ENCODE peak calls at places on chromosome 12, in ten cellular contexts. L is GM23248, U is ovary, M is PC-9, N is transverse colon, R is small intestine, C is stomach, E is DND-41, S is suprapubic skin, V is Peyer's patch. A is an unnamed sample.

GRCh38 chr12:101209319-101210302 is at the start of gene SLC5A8:
- DNase-seq in N (peak; percentile 9), U (peak; percentile 31), E (no peak), L (peak; percentile 8), V (no peak), C (no peak), M (no peak), S (no peak), R (no peak), A (no peak)

GRCh38 chr12:116443706-116444589 is 115.2 kb upstream of the MAP1LC3B2 start:
- DNase-seq in V (no peak), N (no peak), C (no peak), L (no peak), U (no peak), E (peak; percentile 86), M (no peak), S (no peak), R (no peak), A (no peak)

GRCh38 chr12:98235301-98235700 is 280.1 kb upstream of the TMPO start:
- DNase-seq in C (no peak), V (no peak), S (no peak), N (no peak), L (no peak), M (no peak), R (no peak), U (no peak), E (no peak), A (no peak)

GRCh38 chr12:104877107-104877705 is 80.9 kb downstream of the SLC41A2 start:
- DNase-seq in M (peak; percentile 42), L (peak; percentile 73), R (no peak), U (peak; percentile 49), C (peak; percentile 26), S (no peak), N (peak; percentile 15), V (peak; percentile 61), E (peak; percentile 60), A (no peak)

GRCh38 chr12:101969-102878 is 35.7 kb downstream of the IQSEC3 start:
- DNase-seq in M (no peak), L (peak; percentile 10), E (no peak), S (no peak), R (no peak), N (no peak), U (no peak), C (no peak), V (no peak), A (no peak)

GRCh38 chr12:122856999-122857671 is 21.9 kb downstream of the HIP1R start:
- DNase-seq in M (no peak), C (no peak), V (no peak), L (peak; percentile 45), S (no peak), R (no peak), E (no peak), U (no peak), N (no peak), A (no peak)

GRCh38 chr12:11174022-11174421 is 3.0 kb downstream of the SMIM10L1 start:
- DNase-seq in U (no peak), R (no peak), C (no peak), E (no peak), M (no peak), V (no peak), S (no peak), L (peak; percentile 4), N (no peak), A (no peak)

GRCh38 chr12:64400041-64400440 is 4.2 kb upstream of the XPOT start:
- DNase-seq in N (no peak), U (no peak), C (no peak), S (no peak), E (no peak), V (no peak), R (no peak), M (no peak), L (peak; percentile 45), A (peak; percentile 39)

GRCh38 chr12:29582677-29583076 is 85.2 kb upstream of the OVCH1 start:
- DNase-seq in S (no peak), M (no peak), N (no peak), R (peak; percentile 16), E (no peak), U (no peak), L (peak; percentile 3), V (no peak), C (peak; percentile 49), A (no peak)

GRCh38 chr12:10641735-10642500 is 28.5 kb upstream of the MAGOHB start:
- DNase-seq in N (peak; percentile 49), S (no peak), U (no peak), E (no peak), C (no peak), V (peak; percentile 70), R (peak; percentile 66), L (peak; percentile 76), M (peak; percentile 18), A (no peak)

GRCh38 chr12:29769162-29769820 is 14.5 kb downstream of the TMTC1 start:
- DNase-seq in V (no peak), C (no peak), U (no peak), L (peak; percentile 84), R (no peak), S (no peak), N (no peak), E (no peak), M (no peak), A (no peak)

GRCh38 chr12:40238221-40238902 is 13.6 kb downstream of the LRRK2 start:
- DNase-seq in U (no peak), L (peak; percentile 18), R (no peak), M (no peak), E (no peak), V (no peak), N (no peak), C (no peak), S (no peak), A (no peak)

GRCh38 chr12:92943482-92944250 is 14.6 kb upstream of the EEA1 start:
- DNase-seq in E (no peak), M (no peak), L (peak; percentile 60), C (no peak), N (no peak), V (no peak), U (no peak), R (no peak), S (no peak), A (no peak)

GRCh38 chr12:10247659-10248058 is 35.0 kb downstream of the GABARAPL1 start:
- DNase-seq in U (no peak), L (no peak), E (no peak), M (no peak), V (no peak), C (no peak), R (no peak), N (no peak), S (no peak), A (no peak)

GRCh38 chr12:55997535-55997859 is 421 bp downstream of the SUOX start:
- DNase-seq in N (no peak), R (peak; percentile 47), M (peak; percentile 29), S (no peak), V (no peak), C (no peak), L (no peak), E (no peak), U (no peak), A (no peak)
- H3K4me3 ChIP-seq in N (peak overlapping the region; percentile 67), R (peak overlapping the region; percentile 37), M (peak overlapping the region; percentile 70), S (peak overlapping the region; percentile 59), V (peak overlapping the region; percentile 75), C (peak overlapping the region; percentile 63), L (peak overlapping the region; percentile 93), E (no peak overlapping the region), U (peak overlapping the region; percentile 52), A (no peak overlapping the region)

DNA sequence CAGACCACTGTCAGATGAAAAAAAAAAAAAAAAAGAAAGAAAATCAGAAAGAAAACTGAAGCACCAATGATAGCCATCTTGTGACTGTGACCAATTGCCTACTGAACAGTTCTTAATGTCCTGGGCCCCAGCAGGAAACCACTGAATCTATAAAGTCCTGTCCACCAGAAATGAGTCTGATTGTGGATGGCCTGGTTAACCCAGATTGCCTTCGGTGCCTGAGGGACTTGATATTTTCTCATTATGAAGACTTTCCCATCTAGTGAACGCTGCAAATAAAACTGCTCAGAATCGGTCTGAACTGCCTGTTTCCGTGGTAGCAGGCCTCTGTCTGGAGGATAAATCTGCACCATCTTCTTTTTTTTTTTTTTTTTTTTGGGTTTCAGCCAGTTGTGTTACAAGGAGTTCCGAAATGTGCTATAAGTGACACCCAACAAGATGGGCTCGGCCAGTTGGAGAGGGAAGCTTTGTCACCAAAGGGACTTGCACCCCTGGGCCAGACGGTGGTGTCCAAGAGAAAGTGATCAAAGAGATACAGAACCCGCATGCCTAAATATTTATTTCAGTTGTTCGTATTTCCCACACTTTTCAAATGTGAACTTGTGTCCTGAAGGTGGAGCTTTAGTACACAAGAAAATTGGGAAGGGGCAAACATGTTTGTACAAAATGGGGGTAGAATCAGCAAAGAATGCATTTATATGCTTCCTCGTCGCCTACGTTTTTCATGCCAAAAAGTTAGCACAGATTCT is 3.0 kb upstream of the PLXNC1 start:
- DNase-seq in L (peak; percentile 70), M (no peak), N (no peak), S (no peak), E (no peak), C (no peak), U (peak; percentile 51), V (no peak), R (peak; percentile 10), A (no peak)
- H3K27me3 ChIP-seq in L (peaks cover 45% of the 10 kb centered on the region), M (peaks cover 24% of the 10 kb centered on the region), N (peaks cover 48% of the 10 kb centered on the region), S (peaks cover 42% of the 10 kb centered on the region), E (peaks cover 42% of the 10 kb centered on the region), C (peaks cover 6% of the 10 kb centered on the region), U (no peaks in the 10 kb centered on the region), V (peaks cover 12% of the 10 kb centered on the region), R (peaks cover 6% of the 10 kb centered on the region), A (no peaks in the 10 kb centered on the region)

GRCh38 chr12:53750812-53751335 is 905 bp downstream of the CISTR start:
- DNase-seq in N (peak; percentile 26), L (peak; percentile 43), S (no peak), R (no peak), E (no peak), C (no peak), M (no peak), V (peak; percentile 71), U (peak; percentile 61), A (no peak)
- H3K4me1 ChIP-seq in N (peaks cover 12% of the 10 kb centered on the region), L (no peaks in the 10 kb centered on the region), S (peaks cover 30% of the 10 kb centered on the region), R (no peaks in the 10 kb centered on the region), E (peaks cover 24% of the 10 kb centered on the region), C (peaks cover 57% of the 10 kb centered on the region), M (peaks cover 4% of the 10 kb centered on the region), V (peaks cover 11% of the 10 kb centered on the region), U (peaks cover 6% of the 10 kb centered on the region), A (peaks cover 33% of the 10 kb centered on the region)

GRCh38 chr12:4277205-4277543 is 3.6 kb downstream of the CCND2 start:
- DNase-seq in V (no peak), M (no peak), E (no peak), C (no peak), R (no peak), U (no peak), S (no peak), N (no peak), L (no peak), A (no peak)
- H3K4me3 ChIP-seq in V (no peak overlapping the region), M (no peak overlapping the region), E (no peak overlapping the region), C (no peak overlapping the region), R (no peak overlapping the region), U (no peak overlapping the region), S (no peak overlapping the region), N (no peak overlapping the region), L (no peak overlapping the region), A (peak overlapping the region; percentile 87)

A was measured in effector memory CD4-positive, alpha-beta T cell.